ENCODE peak calls at places on chromosomes 11 and 22, in six cellular contexts. V, U, F, K, T and R are unnamed samples.

GRCh38 chr11:132396318-132396717 is 1025.9 kb downstream of the NTM start:
- DNase-seq in F (no peak), T (no peak), K (no peak), U (no peak), V (no peak), R (no peak)

GRCh38 chr11:1088927-1089737 is 14.5 kb downstream of the MUC2 start:
- DNase-seq in U (no peak), V (no peak), K (no peak), T (no peak), F (peak; percentile 11), R (no peak)

GRCh38 chr22:31923166-31923565 is 21.2 kb upstream of the YWHAH start:
- DNase-seq in V (no peak), U (no peak), F (peak; percentile 35), K (no peak), T (no peak), R (no peak)

GRCh38 chr11:134008593-134008992 is 51.8 kb upstream of the IGSF9B start:
- DNase-seq in T (no peak), F (no peak), K (no peak), V (no peak), U (no peak), R (no peak)

GRCh38 chr22:20146777-20147176 is 4.1 kb downstream of the CCDC188 start:
- DNase-seq in U (no peak), T (no peak), F (no peak), K (no peak), V (no peak), R (no peak)

GRCh38 chr11:47447906-47448305 is 1.0 kb downstream of the RAPSN start:
- DNase-seq in U (no peak), V (no peak), F (no peak), K (no peak), T (no peak), R (no peak)

GRCh38 chr22:31046591-31047226 is 34.4 kb upstream of the SMTN start:
- DNase-seq in K (no peak), T (no peak), U (no peak), V (no peak), F (peak; percentile 75), R (no peak)

GRCh38 chr11:46367244-46367915 is 14.1 kb upstream of the MDK start:
- DNase-seq in K (peak; percentile 72), V (peak; percentile 66), F (peak; percentile 75), T (no peak), U (peak; percentile 67), R (no peak)

GRCh38 chr11:61309141-61309540 is 14.0 kb upstream of the VWCE start:
- DNase-seq in V (no peak), K (no peak), T (no peak), F (no peak), U (no peak), R (no peak)

GRCh38 chr11:34126959-34127848 is 21.8 kb downstream of the NAT10 start:
- DNase-seq in V (no peak), K (no peak), F (no peak), U (no peak), T (no peak), R (no peak)

GRCh38 chr22:43432883-43433415 is 21.1 kb downstream of the MPPED1 start:
- DNase-seq in K (no peak), U (no peak), T (no peak), V (no peak), F (no peak), R (no peak)

GRCh38 chr11:126925321-126926093 is 75.1 kb downstream of the KIRREL3 start:
- DNase-seq in V (no peak), T (no peak), F (no peak), U (no peak), K (no peak), R (no peak)

GRCh38 chr11:67996622-67997459 is 7.1 kb downstream of the UNC93B1 start:
- DNase-seq in F (peak; percentile 58), V (peak; percentile 80), U (no peak), T (no peak), K (peak; percentile 67), R (no peak)

DNA sequence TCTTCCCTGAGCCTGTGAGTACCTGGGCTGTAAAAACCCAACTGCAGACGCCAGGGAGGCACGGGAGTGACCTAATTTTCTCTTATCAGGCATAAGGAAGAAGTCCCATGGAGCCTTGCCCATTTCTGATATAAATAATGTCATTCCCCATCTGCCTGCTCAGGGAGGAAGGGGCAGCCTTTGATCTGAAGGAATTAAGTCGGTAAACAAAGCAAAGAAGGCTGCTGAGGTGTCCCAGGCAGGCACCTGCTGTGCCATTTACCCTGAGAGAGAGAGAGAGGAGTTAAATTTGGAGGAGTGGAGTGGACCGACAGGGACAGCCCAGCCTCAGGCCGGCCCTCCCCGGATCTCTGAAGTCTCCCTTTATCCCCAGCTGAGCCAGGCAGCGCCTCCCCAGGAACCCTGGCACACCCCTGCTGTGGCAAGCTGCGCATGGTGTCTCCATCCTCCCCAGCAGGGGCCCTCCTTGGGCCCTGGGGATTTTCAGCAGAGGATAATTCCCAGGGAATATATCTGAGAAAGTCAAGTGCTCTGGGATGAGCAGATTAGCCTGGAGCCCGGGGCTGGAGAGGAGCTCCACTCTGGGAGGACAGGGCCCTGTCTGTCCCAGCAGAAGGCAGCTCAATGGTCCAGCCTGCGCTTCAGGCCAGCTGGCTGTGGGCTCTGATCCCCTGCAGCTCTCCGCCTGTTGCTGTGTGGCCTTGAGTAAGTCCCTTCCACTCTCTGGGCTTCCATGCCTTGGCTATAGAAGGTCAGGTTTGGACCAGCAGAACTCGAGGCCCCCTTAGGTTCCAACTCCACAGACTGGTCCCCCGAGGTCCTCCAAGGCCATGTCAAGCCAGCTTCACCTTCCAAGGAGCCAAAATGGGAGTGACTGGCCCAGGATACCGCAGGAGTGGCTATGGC is 17.5 kb upstream of the CABP7 start:
- DNase-seq in K (no peak), V (no peak), T (peak; percentile 30), U (no peak), F (no peak), R (no peak)
- TF ChIP-seq CTCF in K (no peak), V (no peak), T (no peak), U (no peak), F (no peak), R (peak; percentile 6)

GRCh38 chr11:65454696-65455456 is 32.3 kb downstream of the NEAT1 start:
- DNase-seq in T (peak; percentile 91), F (peak; percentile 92), U (peak; percentile 91), K (peak; percentile 99), V (peak; percentile 87), R (no peak)
- H3K4me3 ChIP-seq in T (peak overlapping the region; percentile 66), F (peak overlapping the region; percentile 71), U (peak overlapping the region; percentile 58), K (peak overlapping the region; percentile 83), V (no peak overlapping the region), R (peak overlapping the region; percentile 52)

GRCh38 chr22:46845281-46846153 is 83.1 kb downstream of the TBC1D22A start:
- DNase-seq in F (no peak), V (no peak), U (no peak), K (no peak), T (no peak), R (no peak)
- TF ChIP-seq CTCF in F (peak; percentile 59), V (no peak), U (peak; percentile 48), K (no peak), T (peak; percentile 28), R (no peak)

GRCh38 chr11:4636136-4636535 is 1.1 kb upstream of the OR51D1 start:
- DNase-seq in F (no peak), U (no peak), T (no peak), V (no peak), K (no peak), R (no peak)

GRCh38 chr11:4641501-4641900 is 2.3 kb upstream of the OR51E1 start:
- DNase-seq in K (no peak), F (no peak), T (no peak), U (no peak), V (no peak), R (no peak)

GRCh38 chr11:4637662-4638047 is 378 bp downstream of the OR51D1 start:
- DNase-seq in F (no peak), T (no peak), U (no peak), V (no peak), K (no peak), R (no peak)

GRCh38 chr11:4639931-4640330 is 2.7 kb downstream of the OR51D1 start:
- DNase-seq in T (no peak), F (no peak), U (no peak), K (no peak), V (no peak), R (no peak)

DNA sequence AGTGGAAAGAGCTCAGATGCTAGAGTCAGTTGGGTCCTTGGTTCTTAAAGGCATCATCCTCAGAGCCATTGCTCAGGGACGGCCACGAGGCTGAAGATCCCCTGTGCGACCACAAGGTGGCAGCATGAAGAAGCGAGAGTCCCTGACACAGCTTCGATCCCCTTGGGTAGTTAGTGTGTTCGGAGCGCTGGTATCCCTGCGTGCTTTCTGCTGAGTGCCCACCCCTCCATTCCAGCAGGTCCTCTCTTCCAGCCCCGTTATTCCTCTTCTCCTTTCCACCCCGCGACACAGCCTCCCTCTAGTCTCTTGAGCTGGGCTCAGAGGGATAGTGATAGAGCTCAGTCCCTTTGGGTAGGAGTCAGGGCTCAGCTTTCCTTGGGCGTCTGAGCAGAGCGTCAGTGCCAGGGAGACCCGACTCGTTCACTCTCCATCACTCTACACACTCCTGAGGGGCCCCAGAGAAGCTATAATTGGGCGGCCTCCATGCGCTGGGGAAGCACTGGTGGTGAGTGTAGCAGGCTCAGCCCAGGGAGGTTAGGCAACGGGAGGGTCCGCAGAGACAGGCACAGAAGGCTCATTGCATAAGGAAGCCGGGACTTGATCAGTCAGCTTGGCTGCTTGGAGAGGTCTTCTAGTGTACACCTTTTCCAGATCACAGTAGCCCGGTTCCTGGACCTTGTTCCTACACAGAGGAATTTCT is at the start of gene OR51D1:
- DNase-seq in F (peak; percentile 64), V (peak; percentile 79), U (peak; percentile 24), K (peak; percentile 22), T (peak; percentile 65), R (peak; percentile 22)
- H3K4me3 ChIP-seq in F (peak within 1 kb of the TSS; percentile 57), V (no peak within 1 kb of the TSS), U (no peak within 1 kb of the TSS), K (no peak within 1 kb of the TSS), T (no peak within 1 kb of the TSS), R (no peak within 1 kb of the TSS)